ENCODE peak calls at places on chromosomes 3 and 15, in seven cellular contexts. C is transverse colon, F is GM23338, M is A549, B is heart right ventricle, S is lower lobe of right lung, E is bronchial epithelial cell. K is an unnamed sample.

GRCh38 chr15:61047783-61048182 is 181.3 kb downstream of the RORA start:
- DNase-seq in C (no peak), F (no peak), M (no peak), B (no peak), S (no peak), E (peak), K (no peak)

GRCh38 chr3:111862974-111863373 is 3.9 kb downstream of the PHLDB2 start:
- DNase-seq in C (no peak), F (no peak), M (no peak), B (no peak), S (no peak), E (no peak), K (no peak)

GRCh38 chr15:101314301-101314700 is 19.3 kb upstream of the SNRPA1 start:
- DNase-seq in C (no peak), F (no peak), M (no peak), B (no peak), S (no peak), E (no peak), K (no peak)

GRCh38 chr3:33975463-33975862 is 177.0 kb downstream of the PDCD6IP start:
- DNase-seq in C (no peak), F (no peak), M (no peak), B (no peak), S (no peak), E (peak), K (no peak)

GRCh38 chr3:119918992-119919933 is 137.4 kb downstream of the NR1I2 start:
- DNase-seq in C (no peak), F (peak), M (no peak), B (no peak), S (no peak), E (no peak), K (no peak)

GRCh38 chr15:56582785-56583184 is 117.8 kb upstream of the MNS1 start:
- DNase-seq in C (no peak), F (no peak), M (no peak), B (no peak), S (no peak), E (no peak), K (no peak)

GRCh38 chr3:79415351-79415750 is 352.4 kb downstream of the ROBO1 start:
- DNase-seq in C (no peak), F (no peak), M (no peak), B (no peak), S (no peak), E (no peak), K (no peak)

GRCh38 chr3:127768346-127769008 is 53.8 kb downstream of the MGLL start:
- DNase-seq in C (no peak), F (no peak), M (peak), B (no peak), S (no peak), E (peak), K (no peak)

GRCh38 chr3:49689046-49689886 is at the start of the genes MST1 and RNF123:
- DNase-seq in C (peak), F (peak), M (peak), B (peak), S (peak), E (peak), K (peak)

GRCh38 chr3:43790060-43790459 is 99.3 kb downstream of the ABHD5 start:
- DNase-seq in C (no peak), F (no peak), M (no peak), B (no peak), S (no peak), E (no peak), K (no peak)

GRCh38 chr3:38534604-38535003 is 38.5 kb downstream of the EXOG start:
- DNase-seq in C (no peak), F (no peak), M (no peak), B (no peak), S (no peak), E (no peak), K (no peak)

GRCh38 chr3:32406481-32407408 is 15.1 kb downstream of the CMTM7 start:
- DNase-seq in C (no peak), F (no peak), M (no peak), B (no peak), S (no peak), E (peak), K (no peak)

GRCh38 chr3:124142389-124142970 is 150.6 kb upstream of the ROPN1 start:
- DNase-seq in C (no peak), F (no peak), M (no peak), B (no peak), S (no peak), E (no peak), K (no peak)

GRCh38 chr15:56653787-56654186 is 79.5 kb downstream of the ZNF280D start:
- DNase-seq in C (no peak), F (no peak), M (no peak), B (no peak), S (no peak), E (no peak), K (no peak)

GRCh38 chr3:194257916-194258668 is 93.0 kb downstream of the CPN2 start:
- DNase-seq in C (no peak), F (no peak), M (no peak), B (no peak), S (no peak), E (no peak), K (no peak)

GRCh38 chr3:126113733-126114132 is 29.8 kb upstream of the SLC41A3 start:
- DNase-seq in C (peak), F (peak), M (peak), B (no peak), S (no peak), E (no peak), K (no peak)

GRCh38 chr3:101384426-101384825 is 64.1 kb upstream of the IMPG2 start:
- DNase-seq in C (no peak), F (no peak), M (no peak), B (no peak), S (no peak), E (no peak), K (no peak)

GRCh38 chr3:131526801-131527347 is 24.1 kb upstream of the MRPL3 start:
- DNase-seq in C (no peak), F (peak), M (peak), B (peak), S (peak), E (no peak), K (no peak)

GRCh38 chr3:42762046-42762724 is 10.9 kb downstream of the CCDC13 start:
- DNase-seq in C (no peak), F (no peak), M (no peak), B (no peak), S (no peak), E (no peak), K (no peak)

GRCh38 chr3:111128884-111129283 is 57.3 kb downstream of the NECTIN3 start:
- DNase-seq in C (no peak), F (peak), M (peak), B (no peak), S (no peak), E (peak), K (no peak)

GRCh38 chr15:57384816-57385215 is 8.5 kb downstream of the CGNL1 start:
- DNase-seq in C (no peak), F (no peak), M (peak), B (no peak), S (no peak), E (peak), K (no peak)

GRCh38 chr3:99741588-99741987 is 76.1 kb upstream of the CMSS1 start:
- DNase-seq in C (no peak), F (no peak), M (no peak), B (no peak), S (no peak), E (no peak), K (no peak)

GRCh38 chr3:29280675-29281264 is at the start of gene RBMS3:
- DNase-seq in C (peak), F (peak), M (peak), B (peak), S (peak), E (peak), K (peak)

GRCh38 chr3:98986073-98986472 is 84.6 kb upstream of the DCBLD2 start:
- DNase-seq in C (no peak), F (peak), M (peak), B (no peak), S (no peak), E (peak), K (no peak)

GRCh38 chr3:18556001-18556408 is 130.9 kb upstream of the SATB1 start:
- DNase-seq in C (no peak), F (no peak), M (no peak), B (no peak), S (no peak), E (peak), K (no peak)

GRCh38 chr3:16875876-16876575 is 8.7 kb upstream of the PLCL2 start:
- DNase-seq in C (no peak), F (no peak), M (no peak), B (no peak), S (no peak), E (no peak), K (no peak)

GRCh38 chr3:149670742-149671492 is 13.1 kb upstream of the WWTR1 start:
- DNase-seq in C (no peak), F (peak), M (no peak), B (no peak), S (no peak), E (no peak), K (no peak)

GRCh38 chr3:128619146-128619890 is 31.3 kb downstream of the RPN1 start:
- DNase-seq in C (no peak), F (no peak), M (peak), B (no peak), S (no peak), E (peak), K (no peak)

GRCh38 chr15:59347915-59348314 is 24.8 kb downstream of the MYO1E start:
- DNase-seq in C (no peak), F (peak), M (no peak), B (no peak), S (no peak), E (no peak), K (no peak)

GRCh38 chr15:22780267-22780666 is 6.2 kb upstream of the NIPA1 start:
- DNase-seq in C (no peak), F (no peak), M (no peak), B (no peak), S (no peak), E (peak), K (no peak)

GRCh38 chr3:58664611-58665010 is 2.0 kb downstream of the FAM3D start:
- DNase-seq in C (no peak), F (no peak), M (no peak), B (no peak), S (no peak), E (no peak), K (no peak)

GRCh38 chr15:39079296-39079834 is 501.5 kb upstream of the THBS1 start:
- DNase-seq in C (peak), F (no peak), M (peak), B (no peak), S (no peak), E (peak), K (no peak)

GRCh38 chr15:100224206-100225185 is 117.3 kb downstream of the ADAMTS17 start:
- DNase-seq in C (no peak), F (peak), M (no peak), B (no peak), S (no peak), E (peak), K (no peak)

GRCh38 chr15:94346272-94346671 is 114.9 kb downstream of the MCTP2 start:
- DNase-seq in C (no peak), F (no peak), M (peak), B (no peak), S (no peak), E (no peak), K (no peak)
- TF ChIP-seq CTCF in C (no peak), F (no peak), M (no peak), B (no peak), S (no peak), E (no peak), K (no peak)

GRCh38 chr3:133246773-133247172 is 153.1 kb upstream of the BFSP2 start:
- DNase-seq in C (no peak), F (no peak), M (no peak), B (no peak), S (no peak), E (no peak), K (no peak)

GRCh38 chr3:133246119-133246518 is 153.7 kb upstream of the BFSP2 start:
- DNase-seq in C (no peak), F (no peak), M (no peak), B (no peak), S (no peak), E (no peak), K (no peak)

GRCh38 chr3:133249490-133249889 is 150.4 kb upstream of the BFSP2 start:
- DNase-seq in C (no peak), F (no peak), M (no peak), B (no peak), S (no peak), E (no peak), K (no peak)

GRCh38 chr3:133254151-133254550 is 145.7 kb upstream of the BFSP2 start:
- DNase-seq in C (no peak), F (no peak), M (no peak), B (no peak), S (no peak), E (no peak), K (no peak)

DNA sequence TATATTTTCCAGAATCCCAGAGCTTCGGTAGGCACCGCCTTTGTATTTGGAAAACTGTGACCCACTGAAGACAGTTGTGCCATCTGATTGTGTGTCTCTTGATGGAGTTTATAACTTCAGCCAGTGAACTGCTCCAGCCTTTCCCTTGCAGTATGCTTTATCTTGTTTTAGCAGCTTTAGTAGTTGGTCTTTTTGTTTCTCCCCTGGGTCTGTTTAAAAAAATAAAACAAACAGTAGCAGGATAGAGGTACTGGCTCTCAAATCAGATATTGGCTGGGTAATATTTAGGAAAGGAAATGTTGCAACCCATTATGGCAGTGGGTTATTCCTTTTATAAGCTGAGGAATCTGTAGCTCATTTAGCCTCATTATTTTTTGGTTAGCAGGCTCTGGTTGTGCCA is 151.5 kb upstream of the BFSP2 start:
- DNase-seq in C (no peak), F (no peak), M (no peak), B (no peak), S (no peak), E (no peak), K (no peak)
- H3K4me3 ChIP-seq in C (no peak), F (no peak), M (no peak), B (no peak), S (no peak), E (no peak), K (no peak)

GRCh38 chr3:188687389-188687788 is 484.4 kb upstream of the TPRG1 start:
- DNase-seq in C (no peak), F (peak), M (peak), B (no peak), S (no peak), E (peak), K (no peak)
- TF ChIP-seq CTCF in C (no peak), F (peak), M (no peak), B (peak), S (no peak), E (no peak), K (peak)

DNA sequence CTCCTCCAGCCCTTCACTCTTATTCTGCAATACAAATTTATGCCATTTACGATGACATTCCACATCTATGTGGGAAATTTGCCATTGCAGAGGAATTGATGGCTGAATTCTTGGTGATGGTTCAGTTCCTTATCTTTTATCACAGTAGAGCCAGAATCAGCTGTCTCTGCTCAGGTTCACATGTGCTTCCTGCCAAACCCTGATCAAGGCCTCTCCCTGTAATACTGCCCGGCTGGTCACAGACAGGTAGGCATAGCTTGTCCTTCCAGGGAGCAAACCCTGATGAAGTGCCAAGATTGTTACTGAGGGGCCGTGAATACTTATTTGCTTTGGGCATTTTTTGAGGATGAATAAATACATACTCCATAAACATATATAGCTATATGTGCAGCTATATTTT is 450.0 kb downstream of the NSUN3 start:
- DNase-seq in C (no peak), F (no peak), M (no peak), B (no peak), S (no peak), E (no peak), K (no peak)
- H3K4me3 ChIP-seq in C (no peak), F (no peak), M (no peak), B (no peak), S (no peak), E (no peak), K (no peak)